ENCODE peak calls at places on chromosomes 3 and 15, in eight cellular contexts. U, Q, I, F, A, L, N and W are unnamed samples.
A peak's percentile ranks its signal among the peaks of the same experiment; 100 is the strongest.

GRCh38 chr3:50303038-50303815 is at the start of gene HYAL1:
- DNase-seq in U (no peak), Q (no peak), I (peak; percentile 77), F (no peak), A (peak; percentile 87), L (peak; percentile 90), N (no peak), W (no peak)

GRCh38 chr15:49088996-49089395 is 42.8 kb upstream of the SECISBP2L start:
- DNase-seq in U (no peak), Q (no peak), I (no peak), F (no peak), A (no peak), L (no peak), N (no peak), W (no peak)

GRCh38 chr3:154615451-154615850 is 185.5 kb upstream of the GPR149 start:
- DNase-seq in U (no peak), Q (no peak), I (no peak), F (no peak), A (no peak), L (no peak), N (no peak), W (no peak)

GRCh38 chr3:99468918-99469317 is 169.5 kb upstream of the COL8A1 start:
- DNase-seq in U (no peak), Q (no peak), I (no peak), F (no peak), A (no peak), L (no peak), N (no peak), W (no peak)

GRCh38 chr3:9901967-9902366 is 681 bp upstream of the IL17RE start:
- DNase-seq in U (no peak), Q (no peak), I (no peak), F (peak; percentile 18), A (no peak), L (no peak), N (no peak), W (no peak)

GRCh38 chr3:195260286-195260905 is 10.6 kb downstream of the XXYLT1 start:
- DNase-seq in U (peak; percentile 29), Q (no peak), I (no peak), F (peak; percentile 41), A (no peak), L (no peak), N (no peak), W (no peak)

GRCh38 chr3:78497692-78498091 is 1270.1 kb downstream of the ROBO1 start:
- DNase-seq in U (peak; percentile 5), Q (no peak), I (no peak), F (no peak), A (no peak), L (no peak), N (no peak), W (no peak)

GRCh38 chr15:79035814-79036213 is 54.8 kb downstream of the RASGRF1 start:
- DNase-seq in U (peak; percentile 21), Q (no peak), I (no peak), F (no peak), A (no peak), L (no peak), N (no peak), W (no peak)

GRCh38 chr15:98518823-98519561 is 129.3 kb upstream of the IGF1R start:
- DNase-seq in U (peak; percentile 85), Q (no peak), I (no peak), F (peak; percentile 34), A (no peak), L (no peak), N (peak; percentile 27), W (peak; percentile 23)

GRCh38 chr15:56491110-56491722 is 26.3 kb upstream of the MNS1 start:
- DNase-seq in U (peak; percentile 84), Q (no peak), I (peak; percentile 46), F (peak; percentile 44), A (no peak), L (peak; percentile 27), N (peak; percentile 10), W (peak; percentile 79)

GRCh38 chr3:25349828-25350227 is 78.2 kb upstream of the RARB start:
- DNase-seq in U (no peak), Q (no peak), I (no peak), F (no peak), A (no peak), L (no peak), N (no peak), W (no peak)

GRCh38 chr3:60555704-60556340 is 695.4 kb downstream of the FHIT start:
- DNase-seq in U (peak; percentile 64), Q (no peak), I (no peak), F (no peak), A (no peak), L (no peak), N (no peak), W (peak; percentile 64)

GRCh38 chr3:109559389-109559788 is 222.0 kb upstream of the DPPA4 start:
- DNase-seq in U (no peak), Q (no peak), I (no peak), F (no peak), A (no peak), L (no peak), N (no peak), W (no peak)

GRCh38 chr3:169664034-169664820 is 715 bp upstream of the MECOM start:
- DNase-seq in U (no peak), Q (no peak), I (no peak), F (no peak), A (no peak), L (peak; percentile 26), N (no peak), W (no peak)

GRCh38 chr3:156052115-156052514 is 68.3 kb upstream of the KCNAB1 start:
- DNase-seq in U (no peak), Q (no peak), I (no peak), F (no peak), A (no peak), L (no peak), N (no peak), W (no peak)

GRCh38 chr3:102664126-102664525 is 229.3 kb downstream of the ZPLD1 start:
- DNase-seq in U (no peak), Q (no peak), I (no peak), F (no peak), A (no peak), L (no peak), N (no peak), W (no peak)

GRCh38 chr3:111314146-111314873 is 227.7 kb upstream of the CD96 start:
- DNase-seq in U (peak; percentile 20), Q (no peak), I (no peak), F (no peak), A (no peak), L (no peak), N (no peak), W (no peak)

GRCh38 chr3:24060055-24060454 is 115.0 kb downstream of the NR1D2 start:
- DNase-seq in U (peak; percentile 86), Q (no peak), I (no peak), F (no peak), A (no peak), L (no peak), N (no peak), W (no peak)

GRCh38 chr3:101091489-101091888 is 98.3 kb upstream of the ABI3BP start:
- DNase-seq in U (peak; percentile 28), Q (no peak), I (no peak), F (no peak), A (no peak), L (no peak), N (no peak), W (no peak)

GRCh38 chr3:14042680-14043079 is 82.0 kb downstream of the CHCHD4 start:
- DNase-seq in U (peak; percentile 50), Q (no peak), I (no peak), F (no peak), A (no peak), L (no peak), N (no peak), W (no peak)

GRCh38 chr3:37558580-37558979 is 303.1 kb upstream of the CTDSPL start:
- DNase-seq in U (no peak), Q (no peak), I (no peak), F (no peak), A (no peak), L (no peak), N (no peak), W (no peak)

GRCh38 chr3:135009014-135009413 is 214.0 kb downstream of the EPHB1 start:
- DNase-seq in U (peak; percentile 16), Q (no peak), I (no peak), F (no peak), A (no peak), L (no peak), N (no peak), W (no peak)

GRCh38 chr3:12981631-12982265 is 91.5 kb downstream of the IQSEC1 start:
- DNase-seq in U (no peak), Q (no peak), I (no peak), F (no peak), A (no peak), L (no peak), N (no peak), W (no peak)

GRCh38 chr15:46617507-46617906 is 982.7 kb downstream of the SQOR start:
- DNase-seq in U (no peak), Q (no peak), I (no peak), F (no peak), A (no peak), L (no peak), N (no peak), W (no peak)
- H3K9me3 ChIP-seq in U (no peaks in the 10 kb centered on the region), Q (no peaks in the 10 kb centered on the region), I (no peaks in the 10 kb centered on the region), F (no peaks in the 10 kb centered on the region), A (no peaks in the 10 kb centered on the region), L (no peaks in the 10 kb centered on the region), N (no peaks in the 10 kb centered on the region), W (no peaks in the 10 kb centered on the region)

GRCh38 chr3:173199568-173199967 is 58.5 kb upstream of the SPATA16 start:
- DNase-seq in U (no peak), Q (no peak), I (no peak), F (no peak), A (no peak), L (no peak), N (no peak), W (no peak)
- H3K9me3 ChIP-seq in U (no peaks in the 10 kb centered on the region), Q (no peaks in the 10 kb centered on the region), I (no peaks in the 10 kb centered on the region), F (no peaks in the 10 kb centered on the region), A (peaks cover 10% of the 10 kb centered on the region), L (peaks cover 5% of the 10 kb centered on the region), N (no peaks in the 10 kb centered on the region), W (no peaks in the 10 kb centered on the region)

DNA sequence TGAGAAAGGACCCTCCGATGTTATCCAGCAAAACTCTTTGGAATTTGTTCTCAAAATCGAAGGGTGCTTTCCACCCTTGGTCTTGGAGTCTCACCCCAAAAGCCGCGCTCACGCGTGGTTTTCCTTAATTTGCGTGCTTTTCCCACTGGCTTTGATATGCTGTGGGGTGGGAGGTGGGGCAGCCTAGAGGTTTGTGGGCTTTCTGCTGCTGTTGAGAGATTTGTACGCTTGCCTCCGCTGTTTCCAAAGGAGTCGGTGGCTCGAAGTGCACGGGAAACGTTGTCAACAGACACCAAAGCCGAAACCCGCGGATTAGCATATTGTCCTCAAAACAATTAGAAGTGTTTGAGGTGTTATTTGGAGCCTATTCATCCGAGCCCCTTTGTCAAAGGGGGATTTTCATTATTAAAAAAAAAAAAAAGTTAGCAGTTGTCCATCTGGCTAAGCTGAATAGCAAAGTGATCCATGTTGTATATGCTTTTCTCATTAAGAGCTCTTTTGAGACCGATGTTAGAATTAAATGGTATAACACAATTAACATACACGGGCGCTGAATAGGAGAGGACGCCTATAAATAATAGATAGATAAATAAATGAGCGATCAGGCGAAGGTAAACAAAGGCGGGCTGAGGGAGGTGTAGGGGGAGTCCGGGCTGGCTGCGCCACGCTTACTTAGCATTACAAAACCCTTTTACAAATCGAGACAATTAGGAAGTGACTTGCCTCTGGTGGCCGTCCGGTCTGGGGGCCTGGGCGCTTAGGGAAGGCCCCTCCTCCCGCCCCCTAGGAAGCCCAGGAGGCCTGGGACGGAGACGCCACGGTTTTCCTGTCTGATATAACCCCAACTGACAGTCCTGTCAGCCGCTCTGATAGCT is 3.3 kb downstream of the SOX14 start:
- DNase-seq in U (no peak), Q (no peak), I (no peak), F (no peak), A (no peak), L (no peak), N (no peak), W (no peak)
- H3K9me3 ChIP-seq in U (no peaks in the 10 kb centered on the region), Q (no peaks in the 10 kb centered on the region), I (no peaks in the 10 kb centered on the region), F (no peaks in the 10 kb centered on the region), A (no peaks in the 10 kb centered on the region), L (no peaks in the 10 kb centered on the region), N (no peaks in the 10 kb centered on the region), W (no peaks in the 10 kb centered on the region)

GRCh38 chr15:26073430-26074333 is 210.6 kb upstream of the ATP10A start:
- DNase-seq in U (no peak), Q (no peak), I (no peak), F (no peak), A (no peak), L (no peak), N (no peak), W (no peak)
- H3K9me3 ChIP-seq in U (no peaks in the 10 kb centered on the region), Q (no peaks in the 10 kb centered on the region), I (no peaks in the 10 kb centered on the region), F (no peaks in the 10 kb centered on the region), A (no peaks in the 10 kb centered on the region), L (no peaks in the 10 kb centered on the region), N (no peaks in the 10 kb centered on the region), W (no peaks in the 10 kb centered on the region)